ENCODE peak calls at places on chromosomes 5 and 9, in nine cellular contexts. One of them, this sample, is unnamed.

GRCh38 chr9:124783830-124784229 is 6.9 kb downstream of the OLFML2A start:
- DNase-seq in fibroblast of pulmonary artery: no peak
- DNase-seq in endodermal cell: peak; percentile 15
- DNase-seq in astrocyte of the spinal cord: no peak
- DNase-seq in Peyer's patch: no peak
- DNase-seq in astrocyte of the cerebellum: no peak
- DNase-seq in dorsolateral prefrontal cortex: peak; percentile 2
- DNase-seq in BJ: no peak
- DNase-seq in lower lobe of right lung: no peak
- DNase-seq in this sample: no peak

GRCh38 chr9:91037511-91038482 is 236.2 kb downstream of the SYK start:
- DNase-seq in fibroblast of pulmonary artery: peak; percentile 86
- DNase-seq in endodermal cell: no peak
- DNase-seq in astrocyte of the spinal cord: peak; percentile 84
- DNase-seq in Peyer's patch: no peak
- DNase-seq in astrocyte of the cerebellum: peak; percentile 56
- DNase-seq in dorsolateral prefrontal cortex: no peak
- DNase-seq in BJ: peak; percentile 62
- DNase-seq in lower lobe of right lung: peak; percentile 73
- DNase-seq in this sample: peak; percentile 76

GRCh38 chr9:109190151-109190550 is 23.1 kb upstream of the FRRS1L start:
- DNase-seq in fibroblast of pulmonary artery: peak; percentile 11
- DNase-seq in endodermal cell: no peak
- DNase-seq in astrocyte of the spinal cord: no peak
- DNase-seq in Peyer's patch: no peak
- DNase-seq in astrocyte of the cerebellum: no peak
- DNase-seq in dorsolateral prefrontal cortex: no peak
- DNase-seq in BJ: no peak
- DNase-seq in lower lobe of right lung: no peak
- DNase-seq in this sample: no peak

GRCh38 chr9:137370865-137371520 is 52.0 kb downstream of the EXD3 start:
- DNase-seq in fibroblast of pulmonary artery: no peak
- DNase-seq in endodermal cell: peak; percentile 54
- DNase-seq in astrocyte of the spinal cord: peak; percentile 23
- DNase-seq in Peyer's patch: no peak
- DNase-seq in astrocyte of the cerebellum: no peak
- DNase-seq in dorsolateral prefrontal cortex: peak; percentile 37
- DNase-seq in BJ: no peak
- DNase-seq in lower lobe of right lung: no peak
- DNase-seq in this sample: no peak

GRCh38 chr5:168282120-168282519 is 9.3 kb upstream of the WWC1 start:
- DNase-seq in fibroblast of pulmonary artery: peak; percentile 80
- DNase-seq in endodermal cell: peak; percentile 69
- DNase-seq in astrocyte of the spinal cord: peak; percentile 22
- DNase-seq in Peyer's patch: no peak
- DNase-seq in astrocyte of the cerebellum: no peak
- DNase-seq in dorsolateral prefrontal cortex: no peak
- DNase-seq in BJ: no peak
- DNase-seq in lower lobe of right lung: peak; percentile 71
- DNase-seq in this sample: no peak

GRCh38 chr5:141234109-141234508 is 11.0 kb downstream of the PCDHB14 start:
- DNase-seq in fibroblast of pulmonary artery: peak; percentile 36
- DNase-seq in endodermal cell: no peak
- DNase-seq in astrocyte of the spinal cord: no peak
- DNase-seq in Peyer's patch: no peak
- DNase-seq in astrocyte of the cerebellum: no peak
- DNase-seq in dorsolateral prefrontal cortex: no peak
- DNase-seq in BJ: no peak
- DNase-seq in lower lobe of right lung: no peak
- DNase-seq in this sample: no peak

GRCh38 chr5:19739691-19740090 is 248.3 kb downstream of the CDH18 start:
- DNase-seq in fibroblast of pulmonary artery: peak; percentile 0
- DNase-seq in endodermal cell: no peak
- DNase-seq in astrocyte of the spinal cord: peak; percentile 2
- DNase-seq in Peyer's patch: no peak
- DNase-seq in astrocyte of the cerebellum: peak; percentile 0
- DNase-seq in dorsolateral prefrontal cortex: no peak
- DNase-seq in BJ: no peak
- DNase-seq in lower lobe of right lung: no peak
- DNase-seq in this sample: no peak

GRCh38 chr5:158809310-158809709 is 290.4 kb downstream of the EBF1 start:
- DNase-seq in fibroblast of pulmonary artery: no peak
- DNase-seq in endodermal cell: no peak
- DNase-seq in astrocyte of the spinal cord: no peak
- DNase-seq in Peyer's patch: no peak
- DNase-seq in astrocyte of the cerebellum: no peak
- DNase-seq in dorsolateral prefrontal cortex: no peak
- DNase-seq in BJ: no peak
- DNase-seq in lower lobe of right lung: no peak
- DNase-seq in this sample: no peak

GRCh38 chr5:59390074-59390659 is 503.4 kb downstream of the PDE4D start:
- DNase-seq in fibroblast of pulmonary artery: peak; percentile 61
- DNase-seq in endodermal cell: no peak
- DNase-seq in astrocyte of the spinal cord: peak; percentile 37
- DNase-seq in Peyer's patch: peak; percentile 16
- DNase-seq in astrocyte of the cerebellum: peak; percentile 27
- DNase-seq in dorsolateral prefrontal cortex: no peak
- DNase-seq in BJ: no peak
- DNase-seq in lower lobe of right lung: no peak
- DNase-seq in this sample: no peak

DNA sequence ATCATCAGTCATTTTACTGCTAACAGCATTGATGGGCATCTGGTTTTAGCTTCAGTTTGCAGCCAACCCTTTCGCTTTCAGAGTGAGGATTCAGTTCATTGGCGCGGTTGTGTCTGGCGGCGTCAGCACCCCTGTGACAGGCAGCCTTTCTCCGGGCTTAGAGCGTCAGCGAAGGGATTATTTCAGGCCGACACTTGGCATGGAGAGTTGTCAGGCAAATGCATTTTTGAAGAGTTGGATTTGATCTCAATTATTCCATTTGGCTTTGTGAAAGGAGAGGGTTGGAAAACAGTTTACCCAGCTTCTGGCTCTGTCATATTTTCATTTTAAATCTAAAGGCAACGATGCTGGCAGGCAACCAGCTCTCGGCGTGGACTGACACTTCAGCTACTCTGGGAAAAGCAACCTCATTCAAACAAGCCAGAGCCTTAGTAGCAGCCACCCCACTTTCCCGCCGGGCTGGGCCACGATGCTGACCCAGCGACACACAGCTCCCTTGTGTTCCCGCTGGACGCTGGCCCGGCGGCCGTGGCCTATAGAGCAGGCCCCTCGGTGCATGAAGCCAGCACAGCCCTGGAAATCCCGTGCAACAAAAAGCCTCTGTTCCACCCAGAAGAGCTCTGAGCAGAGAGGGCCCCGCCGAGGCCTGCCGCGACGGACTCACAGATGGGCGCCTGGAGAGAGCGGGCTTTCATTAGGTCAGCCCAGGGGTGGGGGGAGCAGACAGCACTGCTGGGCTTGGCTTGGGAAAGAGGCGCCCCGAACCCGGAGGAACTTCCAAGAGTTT is 28.9 kb upstream of the LPCAT1 start:
- DNase-seq in fibroblast of pulmonary artery: peak; percentile 39
- DNase-seq in endodermal cell: no peak
- DNase-seq in astrocyte of the spinal cord: no peak
- DNase-seq in Peyer's patch: no peak
- DNase-seq in astrocyte of the cerebellum: no peak
- DNase-seq in dorsolateral prefrontal cortex: peak; percentile 95
- DNase-seq in BJ: no peak
- DNase-seq in lower lobe of right lung: no peak
- DNase-seq in this sample: no peak
- H3K4me3 ChIP-seq in fibroblast of pulmonary artery: no peak overlapping the region
- H3K4me3 ChIP-seq in endodermal cell: no peak overlapping the region
- H3K4me3 ChIP-seq in astrocyte of the spinal cord: no peak overlapping the region
- H3K4me3 ChIP-seq in Peyer's patch: no peak overlapping the region
- H3K4me3 ChIP-seq in astrocyte of the cerebellum: no peak overlapping the region
- H3K4me3 ChIP-seq in dorsolateral prefrontal cortex: peak overlapping the region; percentile 46
- H3K4me3 ChIP-seq in BJ: no peak overlapping the region
- H3K4me3 ChIP-seq in lower lobe of right lung: peak overlapping the region; percentile 5
- H3K4me3 ChIP-seq in this sample: no peak overlapping the region

GRCh38 chr9:120365386-120365785 is 214.6 kb downstream of the CDK5RAP2 start:
- DNase-seq in fibroblast of pulmonary artery: no peak
- DNase-seq in endodermal cell: no peak
- DNase-seq in astrocyte of the spinal cord: no peak
- DNase-seq in Peyer's patch: no peak
- DNase-seq in astrocyte of the cerebellum: no peak
- DNase-seq in dorsolateral prefrontal cortex: no peak
- DNase-seq in BJ: no peak
- DNase-seq in lower lobe of right lung: no peak
- DNase-seq in this sample: no peak

GRCh38 chr9:120368799-120369198 is 211.2 kb downstream of the CDK5RAP2 start:
- DNase-seq in fibroblast of pulmonary artery: no peak
- DNase-seq in endodermal cell: peak; percentile 45
- DNase-seq in astrocyte of the spinal cord: no peak
- DNase-seq in Peyer's patch: no peak
- DNase-seq in astrocyte of the cerebellum: no peak
- DNase-seq in dorsolateral prefrontal cortex: no peak
- DNase-seq in BJ: no peak
- DNase-seq in lower lobe of right lung: no peak
- DNase-seq in this sample: no peak

GRCh38 chr9:120369608-120370220 is 210.3 kb downstream of the CDK5RAP2 start:
- DNase-seq in fibroblast of pulmonary artery: no peak
- DNase-seq in endodermal cell: no peak
- DNase-seq in astrocyte of the spinal cord: peak; percentile 17
- DNase-seq in Peyer's patch: no peak
- DNase-seq in astrocyte of the cerebellum: no peak
- DNase-seq in dorsolateral prefrontal cortex: no peak
- DNase-seq in BJ: no peak
- DNase-seq in lower lobe of right lung: no peak
- DNase-seq in this sample: no peak

GRCh38 chr9:120363697-120364096 is 216.3 kb downstream of the CDK5RAP2 start:
- DNase-seq in fibroblast of pulmonary artery: no peak
- DNase-seq in endodermal cell: no peak
- DNase-seq in astrocyte of the spinal cord: no peak
- DNase-seq in Peyer's patch: no peak
- DNase-seq in astrocyte of the cerebellum: no peak
- DNase-seq in dorsolateral prefrontal cortex: no peak
- DNase-seq in BJ: no peak
- DNase-seq in lower lobe of right lung: no peak
- DNase-seq in this sample: no peak

DNA sequence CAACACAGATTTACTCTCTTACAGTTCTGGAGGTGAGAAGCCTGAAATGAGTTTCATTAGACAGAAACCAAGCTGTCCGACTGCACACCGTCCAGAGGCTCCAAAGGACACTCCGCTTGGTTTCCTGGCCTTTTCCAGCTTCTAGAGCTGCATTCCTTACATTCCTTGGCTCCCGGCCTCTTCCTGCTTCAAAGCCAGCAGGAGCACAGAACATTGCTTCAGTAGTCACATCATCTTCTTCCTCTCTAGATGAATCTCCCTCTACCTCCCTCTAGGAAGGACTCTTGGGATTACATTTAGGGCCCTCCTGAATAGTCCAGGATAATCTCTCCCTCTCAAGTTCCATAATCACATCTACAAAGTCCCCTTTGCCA is 213.3 kb downstream of the CDK5RAP2 start:
- DNase-seq in fibroblast of pulmonary artery: peak; percentile 95
- DNase-seq in endodermal cell: peak; percentile 77
- DNase-seq in astrocyte of the spinal cord: peak; percentile 86
- DNase-seq in Peyer's patch: no peak
- DNase-seq in astrocyte of the cerebellum: peak; percentile 87
- DNase-seq in dorsolateral prefrontal cortex: no peak
- DNase-seq in BJ: peak; percentile 70
- DNase-seq in lower lobe of right lung: no peak
- DNase-seq in this sample: peak; percentile 91
- TF ChIP-seq CTCF in fibroblast of pulmonary artery: peak; percentile 64
- TF ChIP-seq CTCF in endodermal cell: peak; percentile 63
- TF ChIP-seq CTCF in astrocyte of the spinal cord: peak; percentile 42
- TF ChIP-seq CTCF in Peyer's patch: no peak
- TF ChIP-seq CTCF in astrocyte of the cerebellum: peak; percentile 69
- TF ChIP-seq CTCF in dorsolateral prefrontal cortex: no peak
- TF ChIP-seq CTCF in BJ: peak; percentile 70
- TF ChIP-seq CTCF in lower lobe of right lung: peak; percentile 24
- TF ChIP-seq CTCF in this sample: peak; percentile 65

DNA sequence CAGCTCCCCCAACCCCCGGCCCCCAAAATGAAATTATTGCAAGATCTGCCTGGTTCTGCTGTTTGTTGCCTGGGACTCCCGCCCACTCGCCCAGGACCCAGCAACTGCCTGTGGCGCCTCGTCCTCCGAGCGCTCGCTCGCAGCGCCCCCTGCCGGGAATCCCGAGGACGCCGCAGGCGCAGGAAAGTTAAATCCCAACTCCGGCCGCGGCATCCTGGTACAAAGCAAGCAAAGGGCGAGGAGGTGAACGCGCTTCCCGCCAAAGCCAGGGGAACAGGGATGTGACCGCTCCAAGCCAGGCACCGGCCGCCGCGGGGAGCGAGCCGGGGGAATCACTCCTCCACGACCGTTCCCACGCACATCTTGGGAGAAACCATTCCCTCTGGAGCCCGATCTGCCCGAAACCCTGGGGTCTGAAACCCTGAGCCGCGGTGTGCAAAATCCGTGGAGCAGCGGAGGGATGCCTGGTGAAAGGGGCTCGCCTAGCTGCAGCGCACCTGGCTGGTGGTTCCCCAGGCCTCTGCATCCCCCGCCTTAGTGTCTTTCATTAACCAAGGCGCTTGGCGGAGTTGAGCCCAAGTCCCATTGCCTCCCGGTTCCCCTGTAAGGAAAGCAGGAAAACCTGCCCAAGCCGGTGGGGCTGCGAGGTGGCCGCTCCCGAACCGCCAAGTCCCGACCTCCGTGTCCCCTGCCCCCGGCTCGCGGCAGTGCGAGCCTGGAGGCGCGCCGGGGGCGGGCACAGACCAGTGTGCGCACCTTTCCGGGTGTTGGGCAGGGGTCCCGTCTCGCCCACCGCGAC is 1.2 kb downstream of the SEMA5A start:
- DNase-seq in fibroblast of pulmonary artery: peak; percentile 83
- DNase-seq in endodermal cell: peak; percentile 97
- DNase-seq in astrocyte of the spinal cord: peak; percentile 88
- DNase-seq in Peyer's patch: peak; percentile 22
- DNase-seq in astrocyte of the cerebellum: peak; percentile 72
- DNase-seq in dorsolateral prefrontal cortex: peak; percentile 82
- DNase-seq in BJ: no peak
- DNase-seq in lower lobe of right lung: peak; percentile 81
- DNase-seq in this sample: no peak
- H3K4me3 ChIP-seq in fibroblast of pulmonary artery: peak overlapping the region; percentile 92
- H3K4me3 ChIP-seq in endodermal cell: peak overlapping the region; percentile 100
- H3K4me3 ChIP-seq in astrocyte of the spinal cord: peak overlapping the region; percentile 54
- H3K4me3 ChIP-seq in Peyer's patch: peak overlapping the region; percentile 65
- H3K4me3 ChIP-seq in astrocyte of the cerebellum: peak overlapping the region; percentile 85
- H3K4me3 ChIP-seq in dorsolateral prefrontal cortex: peak overlapping the region; percentile 79
- H3K4me3 ChIP-seq in BJ: peak overlapping the region; percentile 90
- H3K4me3 ChIP-seq in lower lobe of right lung: peak overlapping the region; percentile 71
- H3K4me3 ChIP-seq in this sample: peak overlapping the region; percentile 74

GRCh38 chr5:155116456-155117251 is 103.1 kb downstream of the KIF4B start:
- DNase-seq in fibroblast of pulmonary artery: no peak
- DNase-seq in endodermal cell: no peak
- DNase-seq in astrocyte of the spinal cord: no peak
- DNase-seq in Peyer's patch: no peak
- DNase-seq in astrocyte of the cerebellum: no peak
- DNase-seq in dorsolateral prefrontal cortex: no peak
- DNase-seq in BJ: no peak
- DNase-seq in lower lobe of right lung: no peak
- DNase-seq in this sample: no peak

DNA sequence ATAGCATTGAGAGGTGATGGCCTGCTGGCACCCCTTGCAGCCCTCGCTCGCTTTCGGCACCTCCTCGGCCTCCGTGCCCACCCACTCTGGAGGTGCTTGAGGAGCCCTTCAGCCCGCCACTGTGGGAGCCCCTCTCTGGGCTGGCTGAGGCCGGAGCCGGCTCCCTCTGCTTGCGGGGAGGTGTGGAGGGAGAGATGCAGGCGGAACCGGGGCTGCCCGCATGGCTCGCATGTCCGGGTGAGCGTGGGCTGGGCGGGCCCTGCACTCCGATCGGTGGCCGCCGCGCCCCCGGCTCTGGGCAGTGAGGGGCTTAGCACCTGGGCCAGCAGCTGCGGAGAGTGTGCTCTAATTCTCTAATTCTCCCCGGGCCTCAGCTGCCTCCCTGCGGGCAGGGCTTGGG is 101.1 kb downstream of the KIF4B start:
- DNase-seq in fibroblast of pulmonary artery: no peak
- DNase-seq in endodermal cell: no peak
- DNase-seq in astrocyte of the spinal cord: no peak
- DNase-seq in Peyer's patch: no peak
- DNase-seq in astrocyte of the cerebellum: no peak
- DNase-seq in dorsolateral prefrontal cortex: no peak
- DNase-seq in BJ: no peak
- DNase-seq in lower lobe of right lung: no peak
- DNase-seq in this sample: no peak
- TF ChIP-seq CTCF in fibroblast of pulmonary artery: no peak
- TF ChIP-seq CTCF in endodermal cell: no peak
- TF ChIP-seq CTCF in astrocyte of the spinal cord: no peak
- TF ChIP-seq CTCF in Peyer's patch: no peak
- TF ChIP-seq CTCF in astrocyte of the cerebellum: no peak
- TF ChIP-seq CTCF in dorsolateral prefrontal cortex: no peak
- TF ChIP-seq CTCF in BJ: no peak
- TF ChIP-seq CTCF in lower lobe of right lung: no peak
- TF ChIP-seq CTCF in this sample: no peak